ENCODE peak calls at places on chromosomes 12 and 14, in seven cellular contexts. One of them, this sample, is unnamed. For H3K4me1, the result is how much of the 10 kb centered on the place peaks cover.

GRCh38 chr12:91179315-91179714 is 3.3 kb downstream of the DCN start:
- DNase-seq in hepatocyte: no peak
- DNase-seq in esophagus squamous epithelium: no peak
- DNase-seq in mucosa of descending colon: no peak
- DNase-seq in body of pancreas: peak
- DNase-seq in CD8-positive, alpha-beta T cell: no peak
- DNase-seq in BE2C: no peak
- DNase-seq in this sample: no peak

GRCh38 chr12:69168828-69169227 is 70.5 kb upstream of the CPSF6 start:
- DNase-seq in esophagus squamous epithelium: no peak
- DNase-seq in body of pancreas: no peak
- DNase-seq in BE2C: no peak
- DNase-seq in mucosa of descending colon: no peak
- DNase-seq in hepatocyte: no peak
- DNase-seq in CD8-positive, alpha-beta T cell: no peak
- DNase-seq in this sample: peak

GRCh38 chr14:58731465-58732330 is 93.9 kb downstream of the DACT1 start:
- DNase-seq in mucosa of descending colon: no peak
- DNase-seq in body of pancreas: no peak
- DNase-seq in hepatocyte: no peak
- DNase-seq in BE2C: no peak
- DNase-seq in CD8-positive, alpha-beta T cell: no peak
- DNase-seq in esophagus squamous epithelium: no peak
- DNase-seq in this sample: no peak

GRCh38 chr12:94566345-94566744 is 84.0 kb downstream of the TMCC3 start:
- DNase-seq in CD8-positive, alpha-beta T cell: no peak
- DNase-seq in BE2C: no peak
- DNase-seq in body of pancreas: no peak
- DNase-seq in hepatocyte: no peak
- DNase-seq in mucosa of descending colon: no peak
- DNase-seq in esophagus squamous epithelium: no peak
- DNase-seq in this sample: no peak

GRCh38 chr12:43621262-43621661 is 69.3 kb upstream of the ADAMTS20 start:
- DNase-seq in hepatocyte: no peak
- DNase-seq in BE2C: no peak
- DNase-seq in esophagus squamous epithelium: no peak
- DNase-seq in body of pancreas: no peak
- DNase-seq in CD8-positive, alpha-beta T cell: no peak
- DNase-seq in mucosa of descending colon: no peak
- DNase-seq in this sample: no peak

GRCh38 chr14:75427126-75427481 is 718 bp upstream of the JDP2 start:
- DNase-seq in BE2C: no peak
- DNase-seq in body of pancreas: no peak
- DNase-seq in mucosa of descending colon: peak
- DNase-seq in CD8-positive, alpha-beta T cell: no peak
- DNase-seq in hepatocyte: no peak
- DNase-seq in esophagus squamous epithelium: no peak
- DNase-seq in this sample: no peak

GRCh38 chr14:100640481-100641273 is 53.5 kb upstream of the BEGAIN start:
- DNase-seq in body of pancreas: no peak
- DNase-seq in esophagus squamous epithelium: no peak
- DNase-seq in mucosa of descending colon: peak
- DNase-seq in BE2C: no peak
- DNase-seq in CD8-positive, alpha-beta T cell: peak
- DNase-seq in hepatocyte: no peak
- DNase-seq in this sample: no peak

GRCh38 chr14:99277534-99277933 is 5.5 kb upstream of the BCL11B start:
- DNase-seq in hepatocyte: no peak
- DNase-seq in mucosa of descending colon: no peak
- DNase-seq in esophagus squamous epithelium: no peak
- DNase-seq in body of pancreas: no peak
- DNase-seq in CD8-positive, alpha-beta T cell: no peak
- DNase-seq in BE2C: no peak
- DNase-seq in this sample: no peak

GRCh38 chr14:68568907-68569545 is 223.8 kb downstream of the ZFP36L1 start:
- DNase-seq in hepatocyte: no peak
- DNase-seq in CD8-positive, alpha-beta T cell: no peak
- DNase-seq in esophagus squamous epithelium: no peak
- DNase-seq in body of pancreas: no peak
- DNase-seq in mucosa of descending colon: no peak
- DNase-seq in BE2C: no peak
- DNase-seq in this sample: no peak

GRCh38 chr12:97556201-97556824 is 93.7 kb downstream of the RMST start:
- DNase-seq in mucosa of descending colon: no peak
- DNase-seq in body of pancreas: no peak
- DNase-seq in hepatocyte: peak
- DNase-seq in CD8-positive, alpha-beta T cell: no peak
- DNase-seq in esophagus squamous epithelium: no peak
- DNase-seq in BE2C: peak
- DNase-seq in this sample: no peak

GRCh38 chr14:81199084-81199483 is 21.7 kb downstream of the GTF2A1 start:
- DNase-seq in CD8-positive, alpha-beta T cell: no peak
- DNase-seq in body of pancreas: no peak
- DNase-seq in hepatocyte: no peak
- DNase-seq in BE2C: no peak
- DNase-seq in esophagus squamous epithelium: no peak
- DNase-seq in mucosa of descending colon: no peak
- DNase-seq in this sample: no peak

GRCh38 chr12:74896186-74896585 is 313.5 kb downstream of the KCNC2 start:
- DNase-seq in hepatocyte: peak
- DNase-seq in body of pancreas: no peak
- DNase-seq in CD8-positive, alpha-beta T cell: no peak
- DNase-seq in esophagus squamous epithelium: no peak
- DNase-seq in BE2C: no peak
- DNase-seq in mucosa of descending colon: no peak
- DNase-seq in this sample: no peak

GRCh38 chr14:75141967-75142366 is 15.1 kb upstream of the NEK9 start:
- DNase-seq in hepatocyte: peak
- DNase-seq in body of pancreas: peak
- DNase-seq in CD8-positive, alpha-beta T cell: no peak
- DNase-seq in BE2C: peak
- DNase-seq in esophagus squamous epithelium: no peak
- DNase-seq in mucosa of descending colon: no peak
- DNase-seq in this sample: no peak

GRCh38 chr12:27284021-27284420 is 39.9 kb downstream of the STK38L start:
- DNase-seq in CD8-positive, alpha-beta T cell: no peak
- DNase-seq in BE2C: no peak
- DNase-seq in body of pancreas: no peak
- DNase-seq in hepatocyte: no peak
- DNase-seq in mucosa of descending colon: no peak
- DNase-seq in esophagus squamous epithelium: no peak
- DNase-seq in this sample: no peak
- H3K4me1 ChIP-seq in CD8-positive, alpha-beta T cell: under half
- H3K4me1 ChIP-seq in BE2C: under half
- H3K4me1 ChIP-seq in body of pancreas: under half
- H3K4me1 ChIP-seq in hepatocyte: under half
- H3K4me1 ChIP-seq in mucosa of descending colon: under half
- H3K4me1 ChIP-seq in esophagus squamous epithelium: under half
- H3K4me1 ChIP-seq in this sample: half or more

DNA sequence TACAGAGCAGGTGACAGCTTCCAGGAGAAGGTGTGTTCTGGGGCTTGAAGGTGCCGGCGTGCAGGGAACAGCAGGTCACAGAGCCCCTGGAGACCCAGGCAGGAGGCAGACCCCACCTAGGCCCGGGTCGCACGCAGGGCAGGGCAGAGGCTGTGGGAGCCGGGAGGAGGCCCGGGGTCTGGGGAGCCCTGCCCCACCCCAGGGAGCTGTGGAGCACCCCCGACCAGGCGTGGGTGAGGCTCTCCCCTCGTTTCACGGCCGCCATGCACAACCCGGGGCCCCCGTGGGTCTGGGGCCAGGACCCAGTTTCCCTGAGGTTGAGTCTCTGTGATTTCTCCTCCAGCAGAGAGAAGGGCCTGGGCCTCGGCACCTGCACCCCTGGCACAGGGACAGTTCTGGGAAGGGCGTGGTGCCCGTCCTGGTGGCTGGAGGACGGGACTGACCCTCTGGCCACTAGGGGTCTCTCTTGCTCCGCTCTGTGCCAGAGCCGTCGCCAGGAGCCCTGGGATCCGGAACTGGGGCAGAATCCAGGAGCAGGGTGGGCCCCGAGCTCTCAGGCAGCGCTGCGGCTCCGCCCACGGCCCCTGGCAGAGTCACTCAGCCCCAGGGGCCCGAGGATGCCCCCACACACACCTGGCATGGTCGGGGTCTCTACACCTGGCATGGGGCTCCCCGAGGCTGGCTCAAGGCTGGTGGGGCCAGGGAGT is 75.2 kb upstream of the FBRSL1 start:
- DNase-seq in hepatocyte: peak
- DNase-seq in CD8-positive, alpha-beta T cell: peak
- DNase-seq in BE2C: peak
- DNase-seq in mucosa of descending colon: peak
- DNase-seq in esophagus squamous epithelium: no peak
- DNase-seq in body of pancreas: peak
- DNase-seq in this sample: no peak
- TF ChIP-seq CTCF in hepatocyte: peak
- TF ChIP-seq CTCF in CD8-positive, alpha-beta T cell: peak
- TF ChIP-seq CTCF in BE2C: peak
- TF ChIP-seq CTCF in mucosa of descending colon: peak
- TF ChIP-seq CTCF in esophagus squamous epithelium: peak
- TF ChIP-seq CTCF in body of pancreas: peak
- TF ChIP-seq CTCF in this sample: peak

GRCh38 chr12:117048585-117048904 is 50.7 kb downstream of the TESC start:
- DNase-seq in esophagus squamous epithelium: no peak
- DNase-seq in body of pancreas: no peak
- DNase-seq in BE2C: no peak
- DNase-seq in mucosa of descending colon: no peak
- DNase-seq in CD8-positive, alpha-beta T cell: no peak
- DNase-seq in hepatocyte: no peak
- DNase-seq in this sample: no peak
- H3K4me1 ChIP-seq in esophagus squamous epithelium: under half
- H3K4me1 ChIP-seq in body of pancreas: half or more
- H3K4me1 ChIP-seq in BE2C: under half
- H3K4me1 ChIP-seq in mucosa of descending colon: under half
- H3K4me1 ChIP-seq in CD8-positive, alpha-beta T cell: under half
- H3K4me1 ChIP-seq in hepatocyte: under half
- H3K4me1 ChIP-seq in this sample: under half

DNA sequence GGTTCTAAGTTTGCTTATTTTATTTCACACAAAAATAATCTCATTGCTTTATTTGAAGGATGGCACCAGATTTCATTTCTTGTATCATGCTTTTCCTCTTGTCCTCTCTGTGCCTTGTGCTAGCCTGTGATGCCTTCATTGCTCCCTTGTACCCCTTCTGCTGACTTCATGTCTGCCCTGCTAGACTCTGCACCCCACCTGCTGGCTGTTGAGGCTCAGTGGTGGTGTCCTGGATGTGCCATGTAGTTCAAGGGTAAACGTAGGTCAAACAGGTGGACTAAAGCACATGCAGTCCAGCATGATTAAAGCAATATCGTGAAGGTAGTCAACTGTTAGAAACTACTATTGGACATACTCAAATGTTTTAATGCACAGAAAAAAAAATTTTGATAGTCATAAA is 21.6 kb downstream of the MRPS35 start:
- DNase-seq in hepatocyte: peak
- DNase-seq in BE2C: peak
- DNase-seq in mucosa of descending colon: no peak
- DNase-seq in body of pancreas: no peak
- DNase-seq in esophagus squamous epithelium: no peak
- DNase-seq in CD8-positive, alpha-beta T cell: no peak
- DNase-seq in this sample: no peak
- TF ChIP-seq CTCF in hepatocyte: peak
- TF ChIP-seq CTCF in BE2C: peak
- TF ChIP-seq CTCF in mucosa of descending colon: no peak
- TF ChIP-seq CTCF in body of pancreas: no peak
- TF ChIP-seq CTCF in esophagus squamous epithelium: peak
- TF ChIP-seq CTCF in CD8-positive, alpha-beta T cell: no peak
- TF ChIP-seq CTCF in this sample: no peak

GRCh38 chr12:64753427-64753826 is 5.8 kb downstream of the GNS start:
- DNase-seq in esophagus squamous epithelium: no peak
- DNase-seq in CD8-positive, alpha-beta T cell: no peak
- DNase-seq in body of pancreas: no peak
- DNase-seq in mucosa of descending colon: no peak
- DNase-seq in hepatocyte: no peak
- DNase-seq in BE2C: no peak
- DNase-seq in this sample: no peak

GRCh38 chr12:64752833-64753238 is 6.4 kb downstream of the GNS start:
- DNase-seq in CD8-positive, alpha-beta T cell: no peak
- DNase-seq in body of pancreas: no peak
- DNase-seq in esophagus squamous epithelium: no peak
- DNase-seq in BE2C: no peak
- DNase-seq in mucosa of descending colon: no peak
- DNase-seq in hepatocyte: no peak
- DNase-seq in this sample: no peak

GRCh38 chr12:64746663-64747062 is 12.5 kb downstream of the GNS start:
- DNase-seq in BE2C: no peak
- DNase-seq in hepatocyte: no peak
- DNase-seq in body of pancreas: no peak
- DNase-seq in esophagus squamous epithelium: no peak
- DNase-seq in mucosa of descending colon: no peak
- DNase-seq in CD8-positive, alpha-beta T cell: no peak
- DNase-seq in this sample: no peak

GRCh38 chr12:64747681-64748080 is 11.5 kb downstream of the GNS start:
- DNase-seq in mucosa of descending colon: no peak
- DNase-seq in CD8-positive, alpha-beta T cell: no peak
- DNase-seq in esophagus squamous epithelium: no peak
- DNase-seq in hepatocyte: no peak
- DNase-seq in body of pancreas: no peak
- DNase-seq in BE2C: no peak
- DNase-seq in this sample: no peak

GRCh38 chr12:64749466-64750202 is 9.6 kb downstream of the GNS start:
- DNase-seq in esophagus squamous epithelium: no peak
- DNase-seq in body of pancreas: peak
- DNase-seq in BE2C: no peak
- DNase-seq in CD8-positive, alpha-beta T cell: no peak
- DNase-seq in hepatocyte: no peak
- DNase-seq in mucosa of descending colon: no peak
- DNase-seq in this sample: no peak
- H3K4me1 ChIP-seq in esophagus squamous epithelium: under half
- H3K4me1 ChIP-seq in body of pancreas: under half
- H3K4me1 ChIP-seq in BE2C: under half
- H3K4me1 ChIP-seq in CD8-positive, alpha-beta T cell: under half
- H3K4me1 ChIP-seq in hepatocyte: under half
- H3K4me1 ChIP-seq in mucosa of descending colon: under half
- H3K4me1 ChIP-seq in this sample: under half

DNA sequence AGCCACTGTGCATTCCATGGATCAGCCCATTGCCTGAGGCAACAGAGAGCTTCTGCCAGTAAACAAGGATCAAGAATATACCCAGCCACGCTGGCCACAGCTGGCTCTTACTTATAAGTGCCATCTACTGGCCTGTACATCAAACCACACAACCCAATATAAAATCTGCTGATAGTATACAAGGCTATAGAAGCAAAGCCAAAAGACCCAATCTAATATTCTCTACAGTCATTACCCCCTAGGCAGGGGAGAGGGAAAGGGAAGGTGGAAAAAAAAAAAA is 4.4 kb upstream of the FAM186B start:
- DNase-seq in CD8-positive, alpha-beta T cell: no peak
- DNase-seq in esophagus squamous epithelium: no peak
- DNase-seq in BE2C: peak
- DNase-seq in body of pancreas: no peak
- DNase-seq in hepatocyte: no peak
- DNase-seq in mucosa of descending colon: no peak
- DNase-seq in this sample: no peak
- TF ChIP-seq CTCF in CD8-positive, alpha-beta T cell: no peak
- TF ChIP-seq CTCF in esophagus squamous epithelium: no peak
- TF ChIP-seq CTCF in BE2C: peak
- TF ChIP-seq CTCF in body of pancreas: no peak
- TF ChIP-seq CTCF in hepatocyte: no peak
- TF ChIP-seq CTCF in mucosa of descending colon: no peak
- TF ChIP-seq CTCF in this sample: no peak

This sample was measured in esophagus muscularis mucosa.